ENCODE peak calls at places on chromosomes 13 and 19, in ten cellular contexts. G is C1 segment of cervical spinal cord; F is NCI-H1436; R is left cardiac atrium; B is OCI-LY7; S is caudate nucleus; N is tibial artery; V is Jurkat, Clone E6-1; M is fibroblast of mammary gland; H is ELF-1. I is an unnamed sample.

GRCh38 chr19:35856546-35857149 is at the start of gene KIRREL2:
- DNase-seq in G (peak; percentile 14), F (no peak), R (no peak), B (peak; percentile 48), S (no peak), N (no peak), V (peak; percentile 49), M (no peak), H (no peak), I (no peak)

GRCh38 chr13:81676008-81676407 is 1335.1 kb upstream of the SPRY2 start:
- DNase-seq in G (no peak), F (no peak), R (no peak), B (no peak), S (no peak), N (no peak), V (no peak), M (no peak), H (no peak), I (no peak)

GRCh38 chr13:83819156-83819555 is 63.1 kb downstream of the SLITRK1 start:
- DNase-seq in G (no peak), F (no peak), R (no peak), B (no peak), S (no peak), N (no peak), V (no peak), M (peak; percentile 36), H (no peak), I (no peak)

GRCh38 chr13:21934309-21934708 is 263.4 kb downstream of the FGF9 start:
- DNase-seq in G (no peak), F (peak; percentile 83), R (no peak), B (no peak), S (no peak), N (no peak), V (no peak), M (no peak), H (no peak), I (no peak)

GRCh38 chr19:39160523-39160861 is 34.9 kb downstream of the PAK4 start:
- DNase-seq in G (no peak), F (no peak), R (peak; percentile 75), B (no peak), S (no peak), N (no peak), V (no peak), M (peak; percentile 83), H (no peak), I (no peak)

GRCh38 chr13:52004508-52005183 is 6.6 kb downstream of the ATP7B start:
- DNase-seq in G (no peak), F (no peak), R (no peak), B (no peak), S (no peak), N (no peak), V (no peak), M (no peak), H (no peak), I (no peak)

GRCh38 chr13:112996671-112997091 is 27.7 kb downstream of the MCF2L start:
- DNase-seq in G (no peak), F (no peak), R (no peak), B (no peak), S (no peak), N (no peak), V (no peak), M (no peak), H (no peak), I (no peak)

GRCh38 chr13:29594710-29595379 is 643 bp downstream of the SLC7A1 start:
- DNase-seq in G (peak; percentile 85), F (no peak), R (peak; percentile 79), B (peak; percentile 72), S (no peak), N (peak; percentile 87), V (no peak), M (peak; percentile 67), H (peak; percentile 51), I (peak; percentile 60)

GRCh38 chr19:57088125-57088524 is 31.7 kb upstream of the USP29 start:
- DNase-seq in G (no peak), F (no peak), R (no peak), B (no peak), S (no peak), N (no peak), V (no peak), M (no peak), H (no peak), I (no peak)

GRCh38 chr19:31890230-31890629 is 455.2 kb upstream of the ZNF507 start:
- DNase-seq in G (no peak), F (no peak), R (no peak), B (no peak), S (no peak), N (no peak), V (no peak), M (no peak), H (peak; percentile 24), I (no peak)

GRCh38 chr19:51089786-51090185 is 7.1 kb upstream of the KLK14 start:
- DNase-seq in G (no peak), F (no peak), R (no peak), B (no peak), S (no peak), N (no peak), V (no peak), M (no peak), H (no peak), I (no peak)

GRCh38 chr13:61664821-61665705 is 249.4 kb upstream of the PCDH20 start:
- DNase-seq in G (no peak), F (no peak), R (no peak), B (no peak), S (no peak), N (no peak), V (no peak), M (no peak), H (no peak), I (no peak)

GRCh38 chr13:84896128-84896527 is 903.1 kb downstream of the SLITRK6 start:
- DNase-seq in G (no peak), F (peak; percentile 15), R (no peak), B (peak; percentile 75), S (no peak), N (no peak), V (peak; percentile 60), M (peak; percentile 65), H (no peak), I (peak; percentile 72)

GRCh38 chr13:21014666-21015170 is 46.7 kb downstream of the LATS2 start:
- DNase-seq in G (no peak), F (no peak), R (peak; percentile 69), B (no peak), S (no peak), N (peak; percentile 84), V (no peak), M (peak; percentile 92), H (no peak), I (no peak)

GRCh38 chr19:38031423-38031770 is 124.4 kb downstream of the SIPA1L3 start:
- DNase-seq in G (no peak), F (no peak), R (no peak), B (no peak), S (no peak), N (no peak), V (no peak), M (peak; percentile 85), H (no peak), I (no peak)

GRCh38 chr19:45468159-45468651 is 409 bp downstream of the FOSB start:
- DNase-seq in G (no peak), F (no peak), R (no peak), B (peak; percentile 49), S (no peak), N (peak; percentile 81), V (no peak), M (no peak), H (peak; percentile 40), I (no peak)

GRCh38 chr19:35346193-35347052 is 1.3 kb upstream of the FFAR1 start:
- DNase-seq in G (peak; percentile 19), F (no peak), R (no peak), B (peak; percentile 66), S (no peak), N (peak; percentile 54), V (peak; percentile 35), M (no peak), H (no peak), I (no peak)

GRCh38 chr13:45055198-45055901 is 65.0 kb upstream of the GTF2F2 start:
- DNase-seq in G (no peak), F (no peak), R (no peak), B (no peak), S (no peak), N (no peak), V (no peak), M (peak; percentile 95), H (no peak), I (no peak)

I was measured in NCI-H146.